ENCODE peak calls at places on chromosomes 1 and 21, in five cellular contexts. K, V, O, A and P are unnamed samples.

GRCh38 chr1:11761988-11762406 is at the start of gene C1orf167:
- DNase-seq in K (no peak), V (no peak), A (no peak), O (peak), P (no peak)

GRCh38 chr1:108113496-108113895 is 86.6 kb downstream of the SLC25A24 start:
- DNase-seq in O (no peak), K (no peak), V (no peak), A (no peak), P (no peak)

GRCh38 chr1:7899741-7900140 is 40.9 kb downstream of the TNFRSF9 start:
- DNase-seq in A (no peak), O (no peak), K (no peak), V (no peak), P (no peak)

GRCh38 chr1:21280011-21280471 is 10.2 kb downstream of the ECE1 start:
- DNase-seq in O (no peak), K (no peak), A (peak), V (no peak), P (no peak)

GRCh38 chr1:231357831-231358354 is 19.8 kb downstream of the SPRTN start:
- DNase-seq in A (no peak), K (peak), V (peak), O (no peak), P (no peak)

GRCh38 chr1:157405662-157406061 is 146.7 kb downstream of the FCRL5 start:
- DNase-seq in V (no peak), A (no peak), K (no peak), O (no peak), P (no peak)

GRCh38 chr1:69076631-69077030 is 491.1 kb upstream of the LRRC7 start:
- DNase-seq in V (no peak), A (no peak), O (peak), K (no peak), P (no peak)

GRCh38 chr1:67339623-67340343 is 32.1 kb downstream of the IL12RB2 start:
- DNase-seq in V (peak), O (no peak), K (peak), A (no peak), P (no peak)

GRCh38 chr21:15272591-15272990 is 207.8 kb upstream of the NRIP1 start:
- DNase-seq in A (no peak), V (no peak), K (no peak), O (no peak), P (no peak)

GRCh38 chr1:55478742-55479141 is 263.6 kb upstream of the USP24 start:
- DNase-seq in K (no peak), O (no peak), V (peak), A (no peak), P (no peak)

GRCh38 chr1:108880850-108881249 is 4.1 kb downstream of the GPSM2 start:
- DNase-seq in K (no peak), A (no peak), O (no peak), V (peak), P (no peak)

GRCh38 chr1:93816970-93817738 is 61.9 kb downstream of the DNTTIP2 start:
- DNase-seq in V (peak), K (no peak), A (no peak), O (no peak), P (no peak)

GRCh38 chr1:29565490-29565889 is 329.2 kb downstream of the PTPRU start:
- DNase-seq in A (no peak), V (no peak), O (no peak), K (no peak), P (no peak)

GRCh38 chr1:32770741-32771548 is 46.2 kb downstream of the YARS1 start:
- DNase-seq in K (no peak), O (no peak), A (no peak), V (no peak), P (peak)

GRCh38 chr1:160951443-160952128 is 3.0 kb downstream of the ITLN2 start:
- DNase-seq in O (peak), V (peak), K (peak), A (peak), P (peak)

GRCh38 chr1:90614872-90615271 is 102.2 kb downstream of the BARHL2 start:
- DNase-seq in O (no peak), V (no peak), K (no peak), A (no peak), P (no peak)

GRCh38 chr1:65147424-65148177 is 402 bp upstream of the AK4 start:
- DNase-seq in K (no peak), V (no peak), O (peak), A (peak), P (peak)

GRCh38 chr1:212525479-212526110 is 83.0 kb upstream of the ATF3 start:
- DNase-seq in K (no peak), V (no peak), A (no peak), O (no peak), P (no peak)

GRCh38 chr1:109312978-109313775 is 6.4 kb upstream of the MYBPHL start:
- DNase-seq in V (peak), O (no peak), K (peak), A (no peak), P (no peak)

GRCh38 chr1:38817958-38818705 is 41.4 kb downstream of the RRAGC start:
- DNase-seq in A (no peak), O (peak), K (no peak), V (peak), P (no peak)

GRCh38 chr21:18832950-18833349 is 429.4 kb upstream of the TMPRSS15 start:
- DNase-seq in V (peak), K (no peak), O (no peak), A (no peak), P (no peak)

GRCh38 chr1:54859687-54860391 is 27.2 kb downstream of the DHCR24 start:
- DNase-seq in A (no peak), O (no peak), V (no peak), K (no peak), P (no peak)

GRCh38 chr1:31760901-31761470 is 3.2 kb downstream of the ADGRB2 start:
- DNase-seq in A (peak), O (peak), K (no peak), V (peak), P (peak)

GRCh38 chr1:230634384-230634783 is 7.9 kb upstream of the COG2 start:
- DNase-seq in V (no peak), K (no peak), A (no peak), O (no peak), P (no peak)

GRCh38 chr1:59595774-59596173 is 219.0 kb upstream of the HOOK1 start:
- DNase-seq in O (no peak), K (no peak), V (peak), A (no peak), P (no peak)

GRCh38 chr1:145961425-145962156 is 2.8 kb downstream of the ANKRD34A start:
- DNase-seq in A (peak), K (peak), V (no peak), O (no peak), P (peak)

GRCh38 chr1:202237052-202237451 is 43.5 kb downstream of the LGR6 start:
- DNase-seq in A (no peak), O (peak), V (peak), K (no peak), P (peak)

GRCh38 chr1:201597551-201598230 is 58.8 kb downstream of the NAV1 start:
- DNase-seq in K (no peak), A (peak), V (no peak), O (no peak), P (peak)

GRCh38 chr1:25245809-25246599 is 1.2 kb downstream of the RSRP1 start:
- DNase-seq in V (peak), K (no peak), A (no peak), O (no peak), P (no peak)

GRCh38 chr1:11483581-11484320 is 4.8 kb downstream of the DISP3 start:
- DNase-seq in V (no peak), O (no peak), K (no peak), A (no peak), P (no peak)

GRCh38 chr1:154747841-154748766 is 122.0 kb downstream of the KCNN3 start:
- DNase-seq in V (peak), K (no peak), O (no peak), A (peak), P (no peak)

GRCh38 chr1:148318123-148318899 is 164.8 kb downstream of the PPIAL4G start:
- DNase-seq in O (no peak), V (no peak), A (no peak), K (no peak), P (peak)

GRCh38 chr1:27235827-27236226 is 1.4 kb downstream of the WDTC1 start:
- DNase-seq in O (no peak), A (no peak), V (peak), K (no peak), P (no peak)

GRCh38 chr1:70142120-70142519 is 63.3 kb downstream of the LRRC40 start:
- DNase-seq in A (no peak), V (peak), O (no peak), K (no peak), P (no peak)

GRCh38 chr1:101257500-101258325 is 20.9 kb downstream of the S1PR1 start:
- DNase-seq in V (no peak), A (no peak), K (no peak), O (no peak), P (no peak)

GRCh38 chr1:39395357-39395831 is 96.0 kb upstream of the BMP8A start:
- DNase-seq in V (peak), A (no peak), O (no peak), K (no peak), P (no peak)

GRCh38 chr1:40309374-40310128 is 7.5 kb downstream of the COL9A2 start:
- DNase-seq in O (no peak), V (no peak), K (no peak), A (no peak), P (no peak)

GRCh38 chr1:65949933-65950332 is 157.2 kb downstream of the PDE4B start:
- DNase-seq in K (no peak), A (no peak), V (no peak), O (no peak), P (no peak)

GRCh38 chr1:115830963-115831362 is 10.0 kb downstream of the NHLH2 start:
- DNase-seq in V (no peak), K (no peak), O (no peak), A (no peak), P (no peak)

GRCh38 chr1:115829947-115830346 is 11.0 kb downstream of the NHLH2 start:
- DNase-seq in O (peak), K (no peak), A (no peak), V (no peak), P (no peak)

GRCh38 chr1:115837386-115837761 is 3.6 kb downstream of the NHLH2 start:
- DNase-seq in A (no peak), O (no peak), V (no peak), K (no peak), P (no peak)

GRCh38 chr1:115832651-115833050 is 8.3 kb downstream of the NHLH2 start:
- DNase-seq in V (no peak), K (no peak), O (no peak), A (no peak), P (no peak)

GRCh38 chr1:115833806-115834205 is 7.1 kb downstream of the NHLH2 start:
- DNase-seq in K (no peak), A (no peak), V (no peak), O (peak), P (no peak)
- TF ChIP-seq CTCF in K (no peak), A (no peak), V (no peak), O (peak), P (no peak)

GRCh38 chr1:94906382-94906781 is 20.5 kb downstream of the CNN3 start:
- DNase-seq in K (no peak), A (no peak), O (no peak), V (no peak), P (no peak)

GRCh38 chr1:94907161-94907560 is 19.7 kb downstream of the CNN3 start:
- DNase-seq in K (no peak), V (no peak), A (no peak), O (no peak), P (no peak)

GRCh38 chr1:94909486-94909885 is 17.4 kb downstream of the CNN3 start:
- DNase-seq in V (peak), O (peak), K (no peak), A (no peak), P (no peak)

GRCh38 chr1:94908965-94909364 is 17.9 kb downstream of the CNN3 start:
- DNase-seq in K (no peak), O (no peak), V (no peak), A (no peak), P (no peak)

GRCh38 chr1:94908190-94908589 is 18.7 kb downstream of the CNN3 start:
- DNase-seq in K (no peak), O (no peak), V (no peak), A (no peak), P (no peak)
- H3K27ac ChIP-seq in K (no peak), O (no peak), V (no peak), A (no peak), P (no peak)

DNA sequence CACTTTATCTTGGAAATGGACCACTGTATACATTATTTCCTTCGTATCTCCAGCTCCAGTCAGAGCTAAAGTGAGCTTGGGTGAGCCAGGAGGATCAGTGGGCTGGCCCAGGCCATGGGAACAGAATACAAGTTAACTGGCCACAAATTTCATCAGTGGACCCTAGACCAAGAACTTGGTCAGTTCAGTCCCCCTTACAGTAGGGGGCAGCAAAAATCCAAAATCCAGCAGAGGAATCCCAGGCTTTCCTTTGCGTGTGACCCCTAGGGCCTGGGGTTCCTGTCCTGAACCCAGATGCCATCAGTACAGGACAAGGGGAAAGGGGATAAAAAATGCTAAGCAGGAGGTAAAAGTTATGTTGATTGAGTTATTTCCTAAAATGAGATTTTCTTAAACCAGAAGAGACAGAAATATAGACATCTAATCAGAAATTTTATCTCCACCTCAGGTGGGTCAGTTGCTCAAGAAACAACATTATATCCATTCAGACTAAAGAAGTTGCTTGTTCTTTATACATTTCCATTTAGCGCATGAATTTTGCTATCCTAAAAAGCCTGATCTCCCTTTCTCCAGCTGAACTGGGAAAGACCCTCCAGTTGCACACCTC is 24.1 kb upstream of the LCE5A start:
- DNase-seq in A (no peak), V (no peak), K (no peak), O (no peak), P (no peak)
- TF ChIP-seq CTCF in A (peak), V (peak), K (no peak), O (no peak), P (no peak)

DNA sequence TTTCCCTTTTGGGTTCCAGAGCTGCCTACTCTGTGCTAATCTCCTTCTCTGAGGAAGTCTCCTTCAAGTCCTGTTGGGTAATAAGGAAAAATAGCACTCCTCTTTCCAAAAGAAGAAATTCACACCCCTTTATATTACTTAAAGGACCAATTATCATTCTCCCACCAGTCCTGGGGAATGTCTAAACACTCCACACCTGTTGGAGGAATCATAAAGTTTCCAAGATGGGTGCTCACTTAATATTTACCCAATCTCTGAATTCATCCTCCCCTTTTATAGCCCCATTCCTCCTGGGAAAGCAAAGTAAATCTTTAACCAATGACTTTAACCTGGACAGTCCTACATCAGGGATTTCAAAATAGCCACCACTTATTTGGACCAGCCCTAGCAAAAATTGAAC is 873.1 kb downstream of the KCNT2 start:
- DNase-seq in K (no peak), O (no peak), A (no peak), V (no peak), P (no peak)
- H3K27ac ChIP-seq in K (no peak), O (no peak), A (no peak), V (no peak), P (no peak)

GRCh38 chr1:178243119-178243518 is 149.2 kb downstream of the RASAL2 start:
- DNase-seq in K (no peak), A (no peak), O (no peak), V (no peak), P (no peak)

GRCh38 chr1:178241837-178242236 is 147.9 kb downstream of the RASAL2 start:
- DNase-seq in V (no peak), O (no peak), K (no peak), A (no peak), P (no peak)

GRCh38 chr1:178238722-178239510 is 145.0 kb downstream of the RASAL2 start:
- DNase-seq in K (no peak), V (peak), O (no peak), A (no peak), P (no peak)

GRCh38 chr1:178243890-178244289 is 150.0 kb downstream of the RASAL2 start:
- DNase-seq in A (no peak), O (no peak), V (no peak), K (no peak), P (no peak)

GRCh38 chr1:178241057-178241456 is 147.2 kb downstream of the RASAL2 start:
- DNase-seq in O (no peak), K (no peak), V (peak), A (no peak), P (no peak)
- TF ChIP-seq CTCF in O (no peak), K (no peak), V (no peak), A (no peak), P (no peak)

DNA sequence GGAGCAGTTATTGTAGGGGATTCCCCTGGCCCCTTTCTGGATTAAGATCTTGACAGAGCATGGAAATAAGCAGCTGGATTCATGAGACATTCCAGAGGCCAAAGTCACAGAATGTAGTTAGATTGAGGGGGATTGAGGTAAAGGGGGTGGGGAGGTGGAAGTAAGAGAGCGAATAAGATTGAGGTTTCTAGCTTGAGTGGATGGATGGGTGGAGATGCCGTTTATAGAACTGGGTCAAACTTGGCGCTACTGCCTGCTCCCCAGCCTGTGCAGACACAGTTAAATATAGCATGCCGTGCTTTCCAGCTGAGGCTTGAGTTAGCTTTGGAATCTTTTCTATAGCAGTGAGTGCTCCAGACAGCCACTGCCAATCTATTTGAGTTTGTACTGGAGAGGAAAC is 85.6 kb downstream of the DYRK1A start:
- DNase-seq in K (peak), V (peak), O (no peak), A (peak), P (no peak)
- H3K27ac ChIP-seq in K (peak), V (peak), O (no peak), A (peak), P (no peak)

GRCh38 chr1:2228157-2228594 is at the start of gene SKI:
- DNase-seq in K (no peak), O (no peak), V (no peak), A (no peak), P (no peak)

GRCh38 chr1:2229032-2229920 is 1.2 kb downstream of the SKI start:
- DNase-seq in A (peak), K (peak), V (peak), O (no peak), P (peak)

GRCh38 chr1:2228684-2229031 is 539 bp downstream of the SKI start:
- DNase-seq in K (no peak), V (peak), O (no peak), A (peak), P (no peak)

GRCh38 chr1:2226525-2227340 is 1.4 kb upstream of the SKI start:
- DNase-seq in O (no peak), K (no peak), A (peak), V (no peak), P (peak)

DNA sequence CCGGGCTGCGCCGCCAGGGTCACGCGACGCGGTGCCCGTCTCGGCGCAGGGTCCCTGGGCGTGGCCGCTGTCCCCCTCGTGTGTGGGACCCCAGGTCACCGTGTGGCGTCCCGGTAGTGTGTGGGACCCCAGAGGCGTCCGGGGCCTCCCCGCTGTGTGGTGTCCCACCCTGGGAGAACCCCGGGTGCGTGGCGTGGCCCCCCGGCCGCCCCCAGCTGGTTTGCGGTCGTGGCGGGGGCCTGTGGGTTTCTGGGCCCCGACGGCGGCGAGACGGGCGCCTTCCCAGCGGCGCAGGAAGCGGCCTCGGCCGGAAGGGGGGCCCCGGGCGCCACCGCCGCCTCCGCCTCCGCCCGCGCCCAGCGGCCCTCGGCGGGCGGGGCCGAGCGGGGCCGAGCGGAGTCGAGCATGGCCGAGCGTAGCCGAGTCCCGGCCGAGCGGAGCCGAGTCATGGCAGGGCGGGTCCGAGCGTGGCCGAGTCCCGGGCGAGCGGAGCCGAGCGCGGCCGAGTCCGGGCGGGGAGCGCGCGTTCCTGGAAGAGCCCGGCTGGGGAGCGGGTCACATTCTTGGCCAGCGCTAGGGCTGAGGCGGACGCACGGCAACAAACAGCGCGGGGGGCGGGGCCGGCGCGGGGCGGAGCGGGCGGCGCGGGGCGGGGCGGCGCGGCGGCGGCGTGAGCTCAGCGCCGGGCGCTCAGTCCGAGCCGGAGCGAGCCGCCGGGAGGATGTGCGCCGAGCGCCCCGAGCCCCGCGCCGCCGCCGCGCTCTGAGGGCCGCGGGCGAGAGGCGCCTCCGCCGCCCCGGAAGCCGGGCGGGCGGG is 570 bp upstream of the SKI start:
- DNase-seq in K (peak), V (peak), A (peak), O (peak), P (peak)
- TF ChIP-seq CTCF in K (peak), V (no peak), A (no peak), O (peak), P (no peak)